ENCODE peak calls at places on chromosomes 2 and 18, in nine cellular contexts. D is SJSA1, F is left ventricle myocardium inferior, T is trophoblast cell, W is heart right ventricle, I is right cardiac atrium, Z is adrenal gland, A is mammary epithelial cell, V is aorta. G is an unnamed sample. For H3K4me1, the result is how much of the 10 kb centered on the place peaks cover.

GRCh38 chr18:13642440-13642827 is 83.9 kb downstream of the FAM210A start:
- DNase-seq in A (no peak), D (no peak), T (no peak), V (no peak), Z (no peak), W (no peak), I (no peak), F (no peak), G (no peak)

GRCh38 chr2:179201884-179202283 is 62.7 kb downstream of the SESTD1 start:
- DNase-seq in F (no peak), Z (no peak), V (no peak), W (no peak), A (peak), T (no peak), I (no peak), D (no peak), G (no peak)

GRCh38 chr2:112482309-112483046 is 522 bp downstream of the TTL start:
- DNase-seq in V (peak), A (peak), I (peak), F (peak), Z (peak), T (peak), D (peak), W (peak), G (no peak)

GRCh38 chr2:157894694-157895450 is 18.7 kb upstream of the ACVR1 start:
- DNase-seq in W (no peak), A (peak), Z (no peak), T (peak), V (no peak), D (no peak), I (no peak), F (no peak), G (no peak)

GRCh38 chr2:178363252-178363651 is 87.7 kb downstream of the PRKRA start:
- DNase-seq in A (peak), F (no peak), T (peak), D (no peak), Z (peak), I (no peak), V (no peak), W (no peak), G (no peak)

GRCh38 chr2:3377279-3377611 is 373 bp downstream of the EIPR1 start:
- DNase-seq in Z (no peak), I (no peak), T (peak), V (no peak), D (no peak), A (no peak), F (no peak), W (no peak), G (no peak)

GRCh38 chr2:182101263-182101662 is 115.6 kb downstream of the PPP1R1C start:
- DNase-seq in Z (no peak), W (no peak), T (peak), V (no peak), F (no peak), A (peak), D (no peak), I (no peak), G (no peak)

GRCh38 chr18:79118797-79119196 is 49.6 kb downstream of the ATP9B start:
- DNase-seq in V (no peak), I (no peak), A (no peak), D (no peak), Z (no peak), T (no peak), F (no peak), W (no peak), G (no peak)

GRCh38 chr2:1550658-1551316 is 137.5 kb downstream of the TPO start:
- DNase-seq in I (peak), D (no peak), W (peak), F (peak), Z (peak), T (peak), A (peak), V (peak), G (peak)

GRCh38 chr2:240873805-240874714 is 5.4 kb downstream of the AGXT start:
- DNase-seq in T (no peak), V (peak), W (no peak), D (peak), F (no peak), Z (no peak), A (no peak), I (peak), G (no peak)

DNA sequence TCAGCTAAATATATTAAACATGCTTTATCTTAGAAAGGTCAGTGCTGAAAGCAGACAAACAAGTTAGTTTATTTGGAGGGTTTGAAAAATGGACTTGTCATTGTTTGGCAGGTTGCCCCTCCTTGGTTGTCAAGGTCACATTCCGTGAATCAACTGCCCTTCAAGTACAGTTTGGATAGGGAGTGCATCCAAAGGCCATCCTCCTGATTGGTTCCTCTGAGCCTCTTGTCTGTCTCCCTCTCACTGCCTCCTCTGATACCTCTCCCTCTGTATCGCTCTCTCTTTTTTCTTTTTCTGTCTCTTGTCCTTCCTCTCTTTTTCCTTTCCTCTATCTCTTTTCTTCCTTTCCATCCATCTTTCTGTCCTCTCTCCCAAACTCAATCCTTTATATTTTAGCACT is 5.4 kb downstream of the ITGAV start:
- DNase-seq in V (no peak), I (peak), A (no peak), D (no peak), W (no peak), T (no peak), Z (peak), F (no peak), G (peak)
- H3K4me1 ChIP-seq in V (under half), I (under half), A (under half), D (under half), W (half or more), T (under half), Z (half or more), F (half or more), G (half or more)

GRCh38 chr18:27666070-27666469 is 481.0 kb upstream of the CHST9 start:
- DNase-seq in D (no peak), I (no peak), Z (no peak), V (no peak), W (no peak), T (no peak), A (no peak), F (no peak), G (no peak)
- H3K4me1 ChIP-seq in D (under half), I (under half), Z (under half), V (under half), W (under half), T (under half), A (under half), F (under half), G (under half)

DNA sequence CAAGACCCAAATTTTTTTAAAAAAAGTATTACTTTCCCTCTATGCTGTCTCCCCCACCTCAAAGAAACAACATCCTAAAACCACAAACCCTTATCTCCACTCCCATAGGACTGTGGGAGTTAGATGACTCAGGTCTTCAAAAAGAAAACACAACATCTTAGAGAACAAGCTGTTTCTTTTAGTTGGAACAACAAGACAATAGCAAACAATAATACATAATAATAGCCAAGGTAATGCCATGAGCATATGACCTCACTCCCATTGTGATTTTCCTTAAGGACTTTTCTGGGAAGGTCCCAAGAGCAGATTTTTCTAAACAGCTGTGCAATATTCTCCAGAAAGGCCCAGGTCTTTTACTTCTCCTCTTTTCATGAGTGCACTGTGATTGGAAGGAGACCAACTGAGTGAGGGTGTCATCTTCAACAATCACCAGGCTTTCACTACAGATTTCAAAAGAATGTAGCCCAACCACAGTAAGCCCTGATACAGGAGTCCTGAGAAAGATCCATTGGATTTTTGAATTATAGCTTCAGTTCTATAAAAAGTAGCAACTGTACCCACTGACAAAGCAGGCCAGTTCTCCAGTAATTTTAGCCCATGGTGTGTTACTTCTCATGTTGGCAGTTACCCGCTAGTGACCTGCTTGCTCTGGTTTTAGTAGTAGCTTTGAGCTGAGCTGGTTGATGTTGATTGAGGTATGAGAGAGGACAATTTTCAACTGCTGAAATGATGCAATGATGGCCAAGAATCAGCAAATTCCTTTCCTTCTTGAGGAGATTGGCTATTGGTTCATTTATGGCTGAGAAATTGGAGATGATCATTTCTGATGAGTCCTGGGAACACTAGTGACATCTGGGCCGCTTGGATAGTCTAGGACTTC is 144.5 kb upstream of the TCF4 start:
- DNase-seq in I (no peak), A (no peak), F (no peak), D (no peak), T (no peak), W (no peak), V (no peak), Z (no peak), G (no peak)
- H3K4me1 ChIP-seq in I (under half), A (under half), F (under half), D (under half), T (under half), W (under half), V (under half), Z (under half), G (under half)

DNA sequence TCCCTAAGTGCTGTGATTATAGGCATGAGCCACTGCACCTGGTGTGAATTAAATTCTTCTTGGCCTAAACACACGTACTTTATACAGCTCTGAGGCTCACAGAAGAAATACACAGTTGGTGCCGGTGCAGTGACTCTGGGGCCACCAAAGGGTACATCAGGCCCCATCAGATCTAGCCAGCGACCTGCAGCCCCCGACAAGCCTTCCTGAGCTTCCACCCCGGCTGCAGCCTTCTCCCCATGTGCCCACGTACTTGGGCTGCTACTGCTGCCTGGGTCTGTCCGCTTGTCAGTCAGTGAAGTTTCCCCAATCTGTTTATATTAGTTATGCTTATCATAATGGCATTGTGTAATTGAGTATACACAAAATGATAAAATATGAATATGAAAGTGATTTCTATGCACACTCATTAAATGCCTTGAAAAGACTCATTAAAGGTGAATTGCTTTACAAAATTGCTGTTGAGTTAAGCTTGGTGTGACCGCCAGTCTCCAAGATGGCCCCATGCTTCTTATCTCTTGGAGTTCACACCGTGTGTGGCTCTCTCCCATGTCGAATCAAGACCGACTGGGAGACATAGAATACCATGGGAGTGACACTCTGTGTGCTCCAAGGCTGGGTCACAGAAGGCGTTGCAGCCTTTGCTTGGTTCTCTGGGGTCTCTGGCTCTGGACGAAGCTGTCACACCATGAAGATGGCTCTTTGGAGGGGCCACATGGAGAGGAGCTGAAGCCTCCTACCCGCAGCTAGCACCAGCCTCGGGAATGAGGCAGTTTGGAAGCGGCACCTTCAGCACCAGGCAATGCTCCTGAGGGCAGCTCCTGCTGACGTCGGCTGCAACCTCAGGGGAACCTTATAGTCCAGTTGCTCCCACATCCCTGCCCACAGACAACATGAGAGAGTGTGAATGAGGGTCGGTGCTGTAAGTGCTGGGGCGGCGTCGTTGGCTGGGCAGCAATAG is 29.2 kb upstream of the HPCAL1 start:
- DNase-seq in V (no peak), F (no peak), W (no peak), A (no peak), T (no peak), D (no peak), I (no peak), Z (no peak), G (peak)
- H3K4me1 ChIP-seq in V (under half), F (under half), W (under half), A (under half), T (under half), D (under half), I (under half), Z (under half), G (under half)

DNA sequence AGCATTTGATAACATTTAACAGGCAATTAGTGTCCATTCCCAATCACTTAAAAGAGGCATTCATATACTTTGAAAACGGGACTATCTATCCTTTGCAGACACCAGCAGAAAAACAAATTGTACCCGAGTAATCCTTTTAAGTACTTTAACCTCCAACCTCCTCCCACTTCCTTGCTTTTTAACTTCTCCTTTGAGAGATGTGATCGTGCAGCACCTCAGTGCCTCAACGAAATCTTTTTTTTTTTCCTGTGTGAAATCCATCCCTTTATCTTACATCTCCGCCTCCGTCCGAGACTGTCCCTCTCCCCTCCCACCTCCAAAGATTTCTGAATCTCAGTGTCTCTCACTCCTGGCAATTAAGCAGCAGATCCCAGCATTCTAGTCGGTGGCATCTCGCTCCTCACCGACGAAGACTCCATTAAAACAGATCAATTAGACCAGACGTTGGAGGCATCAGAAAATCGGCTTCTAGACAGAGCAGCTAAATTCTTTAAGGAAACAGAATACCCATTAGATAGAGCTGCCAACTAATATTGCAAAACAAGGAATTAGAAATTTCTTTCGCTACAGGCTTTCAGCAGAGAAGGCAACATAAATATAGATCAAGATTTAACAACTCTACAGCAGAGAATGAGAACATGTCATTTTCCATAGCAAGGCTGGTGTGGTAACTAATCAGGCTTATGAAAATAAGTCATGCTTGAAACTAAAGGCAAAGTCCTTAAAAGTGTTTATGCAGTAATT is 1.9 kb upstream of the TMEFF2 start:
- DNase-seq in I (no peak), F (no peak), D (no peak), T (no peak), W (no peak), Z (no peak), V (no peak), A (no peak), G (no peak)
- H3K4me1 ChIP-seq in I (under half), F (under half), D (under half), T (under half), W (under half), Z (under half), V (under half), A (under half), G (under half)

GRCh38 chr2:144465723-144466122 is 54.2 kb downstream of the ZEB2 start:
- DNase-seq in D (no peak), F (no peak), I (no peak), Z (no peak), T (no peak), V (no peak), W (no peak), A (no peak), G (no peak)
- H3K4me1 ChIP-seq in D (under half), F (half or more), I (under half), Z (half or more), T (under half), V (under half), W (half or more), A (under half), G (under half)

GRCh38 chr2:85754313-85755095 is 713 bp downstream of the ATOH8 start:
- DNase-seq in Z (peak), I (peak), W (peak), A (peak), D (peak), F (peak), T (peak), V (peak), G (peak)
- H3K4me1 ChIP-seq in Z (under half), I (under half), W (half or more), A (under half), D (under half), F (half or more), T (under half), V (under half), G (half or more)

G was measured in stomach.